ENCODE peak calls at places on chromosome 4, in ten cellular contexts. Y is fibroblast of lung; R is RWPE1; S is tibial artery; X is tibial nerve; A is GM12865; L is Calu3; V is CD8-positive, alpha-beta T cell; E is epithelial cell of proximal tubule; K is AG09319. C is an unnamed sample.

GRCh38 chr4:169251291-169252235 is 19.2 kb downstream of the SH3RF1 start:
- DNase-seq in K (no peak), E (no peak), S (no peak), A (no peak), L (peak), R (peak), X (no peak), Y (peak), V (no peak), C (no peak)

GRCh38 chr4:15779789-15780188 is 1.7 kb downstream of the CD38 start:
- DNase-seq in A (no peak), Y (no peak), V (no peak), L (no peak), R (no peak), X (no peak), S (no peak), K (no peak), E (no peak), C (no peak)

GRCh38 chr4:19748911-19749473 is 502.7 kb upstream of the SLIT2 start:
- DNase-seq in K (peak), Y (peak), X (no peak), A (no peak), E (no peak), V (no peak), R (no peak), L (no peak), S (no peak), C (no peak)

GRCh38 chr4:5750052-5750950 is 39.3 kb downstream of the EVC start:
- DNase-seq in S (peak), Y (peak), X (no peak), L (no peak), V (no peak), K (no peak), R (no peak), A (no peak), E (peak), C (no peak)

GRCh38 chr4:97720869-97721432 is 422.3 kb downstream of the STPG2 start:
- DNase-seq in V (no peak), X (no peak), L (peak), K (no peak), A (no peak), E (peak), Y (peak), R (peak), S (no peak), C (no peak)

GRCh38 chr4:176001171-176002006 is 64.3 kb upstream of the WDR17 start:
- DNase-seq in L (peak), A (no peak), S (no peak), K (no peak), Y (peak), X (no peak), V (no peak), R (peak), E (no peak), C (no peak)

GRCh38 chr4:40570348-40571077 is 59.2 kb downstream of the RBM47 start:
- DNase-seq in K (no peak), R (no peak), V (no peak), Y (no peak), X (no peak), S (no peak), E (no peak), L (no peak), A (no peak), C (no peak)

GRCh38 chr4:42348692-42349091 is 48.6 kb upstream of the SHISA3 start:
- DNase-seq in K (no peak), V (no peak), S (no peak), Y (no peak), L (no peak), E (no peak), R (no peak), X (no peak), A (no peak), C (no peak)

GRCh38 chr4:86338989-86339388 is 20.9 kb downstream of the MAPK10 start:
- DNase-seq in E (peak), X (no peak), A (no peak), K (peak), Y (peak), S (no peak), R (peak), L (peak), V (no peak), C (no peak)

GRCh38 chr4:101081695-101082369 is 265.5 kb downstream of the PPP3CA start:
- DNase-seq in X (no peak), A (no peak), V (no peak), R (no peak), S (no peak), L (no peak), K (no peak), Y (no peak), E (no peak), C (no peak)

GRCh38 chr4:101081166-101081565 is 266.2 kb downstream of the PPP3CA start:
- DNase-seq in R (no peak), X (no peak), A (no peak), Y (no peak), L (no peak), K (no peak), V (no peak), E (no peak), S (no peak), C (no peak)

GRCh38 chr4:101089168-101089567 is 258.2 kb downstream of the PPP3CA start:
- DNase-seq in E (no peak), L (no peak), V (no peak), X (no peak), Y (no peak), A (no peak), R (no peak), K (no peak), S (no peak), C (no peak)

DNA sequence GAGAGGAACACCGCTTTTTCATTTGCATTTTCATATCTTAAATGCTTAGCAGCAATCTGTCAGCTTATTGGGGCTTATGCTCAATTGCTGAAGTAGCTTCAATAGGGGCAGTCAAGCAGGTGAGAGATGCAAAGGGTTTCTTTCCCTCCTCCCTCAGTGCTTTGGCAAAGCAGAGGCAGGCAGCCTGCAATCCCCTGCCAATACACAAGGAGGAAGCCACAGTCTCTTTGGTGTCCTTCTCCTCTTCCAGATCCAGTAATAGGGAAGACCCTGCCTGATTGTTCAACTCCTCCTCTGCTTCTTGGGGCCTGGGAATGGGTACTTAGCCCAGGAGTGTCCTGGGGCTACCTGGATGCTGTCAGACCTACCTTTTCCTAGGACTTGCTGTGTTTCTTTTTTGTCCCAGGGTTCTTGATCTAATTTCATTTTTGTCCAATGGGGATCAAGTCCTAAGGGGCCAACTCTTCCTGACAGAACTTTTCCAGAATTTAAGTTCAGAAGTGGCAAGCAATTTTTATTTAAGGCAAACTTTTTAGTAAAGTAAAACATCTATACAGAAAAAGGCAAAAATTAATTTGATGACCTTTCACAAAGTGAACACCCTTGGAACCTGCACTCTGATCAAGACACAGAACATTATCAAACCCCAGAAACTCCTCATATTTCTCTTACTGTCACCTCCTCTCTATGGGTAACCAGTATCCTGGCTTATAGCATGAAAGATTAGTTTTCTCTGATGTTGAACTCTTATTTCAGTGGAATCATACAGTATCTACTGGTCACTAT is 260.3 kb downstream of the PPP3CA start:
- DNase-seq in K (no peak), Y (no peak), E (no peak), L (no peak), S (no peak), X (no peak), V (no peak), R (no peak), A (no peak), C (no peak)
- TF ChIP-seq CTCF in K (no peak), Y (no peak), E (peak), L (no peak), S (no peak), X (no peak), V (no peak), R (no peak), A (no peak), C (no peak)

DNA sequence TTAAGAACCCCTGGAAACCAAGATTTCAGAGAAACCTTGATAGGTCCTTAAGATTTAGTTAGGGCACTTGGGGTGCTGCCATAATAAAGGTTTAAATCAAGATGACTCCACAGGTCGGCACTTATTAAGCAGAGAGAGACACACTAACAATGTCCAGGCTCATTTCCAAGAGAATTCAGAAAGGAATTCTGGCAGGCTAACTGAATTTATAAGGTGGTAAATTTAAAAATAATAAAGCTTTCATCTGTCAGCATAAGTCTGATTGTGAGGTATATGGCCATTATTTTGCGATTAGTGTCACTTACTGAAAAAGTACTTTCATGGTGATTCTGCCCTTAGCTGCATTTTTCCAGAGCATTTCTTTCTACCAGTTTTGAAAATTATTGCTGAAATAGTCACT is 472.7 kb downstream of the ARAP2 start:
- DNase-seq in K (no peak), V (no peak), X (no peak), E (no peak), A (no peak), R (no peak), S (no peak), L (no peak), Y (peak), C (no peak)
- TF ChIP-seq CTCF in K (no peak), V (no peak), X (no peak), E (no peak), A (no peak), R (no peak), S (no peak), L (no peak), Y (no peak), C (no peak)

GRCh38 chr4:150952167-150952845 is 62.8 kb downstream of the LRBA start:
- DNase-seq in K (no peak), S (no peak), X (no peak), L (no peak), E (no peak), V (no peak), Y (no peak), A (no peak), R (no peak), C (no peak)
- TF ChIP-seq CTCF in K (no peak), S (no peak), X (no peak), L (no peak), E (no peak), V (no peak), Y (no peak), A (no peak), R (no peak), C (no peak)

GRCh38 chr4:78956979-78957378 is 17.7 kb upstream of the PAQR3 start:
- DNase-seq in K (no peak), X (no peak), E (no peak), A (no peak), L (no peak), S (no peak), R (no peak), V (no peak), Y (peak), C (no peak)

GRCh38 chr4:78949735-78950134 is 10.5 kb upstream of the PAQR3 start:
- DNase-seq in R (no peak), V (no peak), L (no peak), S (no peak), K (no peak), Y (no peak), X (no peak), A (no peak), E (no peak), C (no peak)

GRCh38 chr4:78951862-78952472 is 12.7 kb upstream of the PAQR3 start:
- DNase-seq in V (no peak), X (no peak), S (no peak), E (no peak), Y (peak), L (peak), A (peak), K (peak), R (peak), C (no peak)

GRCh38 chr4:78953231-78953630 is 14.0 kb upstream of the PAQR3 start:
- DNase-seq in Y (no peak), L (no peak), R (no peak), V (no peak), K (no peak), X (no peak), A (no peak), E (no peak), S (no peak), C (no peak)

GRCh38 chr4:78954048-78954666 is 14.9 kb upstream of the PAQR3 start:
- DNase-seq in V (no peak), X (no peak), R (no peak), Y (no peak), L (peak), K (no peak), E (no peak), A (peak), S (no peak), C (no peak)
- TF ChIP-seq CTCF in V (peak), X (peak), R (no peak), Y (peak), L (no peak), K (peak), E (peak), A (peak), S (peak), C (no peak)

GRCh38 chr4:67712650-67713530 is 11.9 kb upstream of the UBA6 start:
- DNase-seq in L (no peak), R (no peak), A (no peak), V (no peak), X (no peak), S (no peak), E (no peak), Y (no peak), K (no peak), C (no peak)

GRCh38 chr4:67714248-67714583 is 13.3 kb upstream of the UBA6 start:
- DNase-seq in V (no peak), Y (no peak), A (peak), S (no peak), E (peak), K (no peak), L (no peak), X (no peak), R (no peak), C (no peak)

GRCh38 chr4:67713531-67714247 is 12.7 kb upstream of the UBA6 start:
- DNase-seq in A (no peak), K (no peak), V (no peak), R (peak), L (no peak), Y (peak), S (no peak), E (no peak), X (no peak), C (no peak)

GRCh38 chr4:67717586-67717985 is 16.6 kb upstream of the UBA6 start:
- DNase-seq in X (no peak), R (no peak), E (no peak), V (no peak), K (no peak), S (no peak), A (no peak), L (no peak), Y (no peak), C (no peak)

DNA sequence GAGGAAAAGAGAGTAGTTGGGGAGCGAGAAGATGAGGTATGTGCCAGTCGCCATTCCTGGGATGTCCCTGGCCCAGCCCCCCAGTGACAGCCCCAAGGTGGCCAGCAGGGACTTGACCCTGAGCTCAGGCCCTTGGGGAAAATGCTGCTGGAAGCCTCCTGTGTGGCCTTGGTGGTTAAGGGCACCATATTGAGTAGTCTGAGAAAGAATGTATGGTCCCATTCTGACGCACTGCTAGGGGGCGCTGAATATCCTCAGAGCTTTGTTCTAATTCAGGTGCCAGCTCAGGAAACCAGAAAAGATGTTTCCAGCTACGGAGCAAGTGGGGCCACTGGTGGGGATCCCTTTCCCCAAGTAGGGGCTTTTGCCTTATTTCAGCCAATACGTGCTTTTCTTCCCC is 14.0 kb upstream of the UBA6 start:
- DNase-seq in X (no peak), Y (no peak), R (no peak), V (no peak), S (no peak), E (no peak), K (no peak), L (no peak), A (no peak), C (no peak)
- TF ChIP-seq CTCF in X (no peak), Y (no peak), R (no peak), V (no peak), S (no peak), E (peak), K (no peak), L (no peak), A (no peak), C (no peak)